ENCODE peak calls at places on chromosomes 1 and 21, in seven cellular contexts. L is hepatocyte, E is lower leg skin, P is OCI-LY7, X is endothelial cell of umbilical vein, U is progenitor cell of endocrine pancreas, G is foreskin keratinocyte. M is an unnamed sample.
A peak's percentile ranks its signal among the peaks of the same experiment; 100 is the strongest.

GRCh38 chr1:100794719-100795645 is 75.4 kb downstream of the VCAM1 start:
- DNase-seq in E (no peak), L (no peak), P (no peak), X (peak; percentile 34), G (no peak), U (no peak), M (no peak)

GRCh38 chr21:25513810-25514209 is 93.5 kb downstream of the MRPL39 start:
- DNase-seq in P (no peak), G (no peak), E (no peak), U (no peak), L (no peak), X (no peak), M (no peak)

GRCh38 chr1:153745417-153745816 is 17.6 kb downstream of the INTS3 start:
- DNase-seq in U (no peak), X (no peak), P (no peak), L (no peak), E (no peak), G (no peak), M (no peak)

GRCh38 chr1:214123061-214123784 is 135.4 kb downstream of the PROX1 start:
- DNase-seq in P (peak; percentile 32), L (peak; percentile 87), E (peak; percentile 21), G (peak; percentile 73), U (peak; percentile 19), X (peak; percentile 88), M (peak; percentile 65)

GRCh38 chr1:24003331-24003972 is 23.3 kb upstream of the SRSF10 start:
- DNase-seq in U (no peak), X (no peak), G (peak; percentile 42), E (no peak), L (peak; percentile 17), P (peak; percentile 25), M (no peak)

GRCh38 chr1:48730164-48730864 is 46.4 kb downstream of the BEND5 start:
- DNase-seq in L (no peak), E (no peak), G (no peak), X (no peak), P (no peak), U (no peak), M (no peak)

GRCh38 chr1:181179980-181180964 is 91.8 kb downstream of the IER5 start:
- DNase-seq in U (no peak), E (no peak), P (no peak), X (no peak), L (peak; percentile 70), G (no peak), M (peak; percentile 18)

GRCh38 chr1:24418898-24419628 is 3.5 kb downstream of the NIPAL3 start:
- DNase-seq in X (no peak), U (no peak), G (peak; percentile 87), L (no peak), P (no peak), E (peak; percentile 54), M (no peak)

GRCh38 chr21:41705546-41706262 is 61.1 kb downstream of the RIPK4 start:
- DNase-seq in E (no peak), U (no peak), G (no peak), X (no peak), L (no peak), P (no peak), M (no peak)

GRCh38 chr1:69967245-69967766 is 238.1 kb downstream of the LRRC40 start:
- DNase-seq in L (no peak), G (peak; percentile 22), U (no peak), P (peak; percentile 86), E (no peak), X (no peak), M (peak; percentile 30)

GRCh38 chr1:232568331-232568852 is 61.5 kb downstream of the SIPA1L2 start:
- DNase-seq in P (no peak), X (no peak), E (no peak), U (no peak), G (peak; percentile 9), L (no peak), M (no peak)

GRCh38 chr1:25649041-25649440 is 32.5 kb downstream of the MAN1C1 start:
- DNase-seq in G (no peak), X (no peak), L (no peak), P (no peak), U (peak; percentile 0), E (no peak), M (no peak)

GRCh38 chr1:7299329-7299799 is 471.7 kb upstream of the VAMP3 start:
- DNase-seq in P (no peak), U (no peak), X (peak; percentile 93), G (peak; percentile 68), L (peak; percentile 89), E (no peak), M (peak; percentile 37)

GRCh38 chr1:152047607-152047953 is 10.8 kb upstream of the S100A11 start:
- DNase-seq in U (no peak), E (peak; percentile 82), X (no peak), G (peak; percentile 99), P (peak; percentile 6), L (no peak), M (peak; percentile 87)

GRCh38 chr21:14076143-14076806 is 134.5 kb downstream of the LIPI start:
- DNase-seq in U (no peak), P (no peak), G (no peak), L (no peak), X (no peak), E (no peak), M (no peak)

GRCh38 chr1:54883349-54884102 is 3.5 kb downstream of the DHCR24 start:
- DNase-seq in E (no peak), G (no peak), L (peak; percentile 38), U (no peak), P (no peak), X (no peak), M (peak; percentile 37)

GRCh38 chr1:109773900-109774485 is 10.3 kb upstream of the EPS8L3 start:
- DNase-seq in G (no peak), X (no peak), P (no peak), U (no peak), E (no peak), L (no peak), M (no peak)
- TF ChIP-seq CTCF in G (no peak), X (no peak), P (peak; percentile 3), U (no peak), E (no peak), L (no peak), M (no peak)

DNA sequence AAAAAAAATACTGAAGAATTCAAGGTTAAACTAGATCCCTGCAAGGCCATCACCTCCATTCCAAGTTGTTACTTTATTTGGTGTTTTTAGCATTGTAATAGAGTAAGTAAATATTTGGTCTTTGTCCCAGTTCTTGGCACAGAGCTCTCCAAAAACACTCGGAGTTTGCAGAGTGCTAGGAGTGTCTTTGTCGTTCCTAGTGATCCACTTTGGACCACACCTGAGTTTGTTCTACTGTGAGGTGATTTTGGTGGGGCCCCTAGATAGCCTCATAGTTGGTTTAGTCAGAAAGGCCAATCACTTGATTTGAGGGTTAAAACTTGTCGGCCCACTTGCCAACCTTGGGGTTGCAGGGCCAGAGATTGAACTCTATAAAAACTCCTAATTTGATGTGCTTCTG is 25.6 kb downstream of the SYNC start:
- DNase-seq in G (no peak), X (no peak), L (no peak), P (no peak), E (no peak), U (no peak), M (no peak)
- TF ChIP-seq CTCF in G (no peak), X (no peak), L (no peak), P (no peak), E (no peak), U (no peak), M (no peak)

GRCh38 chr1:1618396-1619068 is 3.2 kb downstream of the MIB2 start:
- DNase-seq in L (no peak), G (no peak), X (no peak), P (no peak), U (no peak), E (no peak), M (no peak)

GRCh38 chr1:1621173-1621661 is 5.9 kb downstream of the MIB2 start:
- DNase-seq in L (no peak), P (no peak), U (no peak), E (no peak), X (no peak), G (no peak), M (no peak)

GRCh38 chr1:1620433-1621139 is 5.3 kb downstream of the MIB2 start:
- DNase-seq in E (no peak), X (no peak), G (no peak), P (no peak), L (no peak), U (no peak), M (no peak)

GRCh38 chr1:1621682-1622577 is 6.6 kb downstream of the MIB2 start:
- DNase-seq in P (no peak), U (no peak), G (no peak), L (peak; percentile 55), X (no peak), E (no peak), M (no peak)

DNA sequence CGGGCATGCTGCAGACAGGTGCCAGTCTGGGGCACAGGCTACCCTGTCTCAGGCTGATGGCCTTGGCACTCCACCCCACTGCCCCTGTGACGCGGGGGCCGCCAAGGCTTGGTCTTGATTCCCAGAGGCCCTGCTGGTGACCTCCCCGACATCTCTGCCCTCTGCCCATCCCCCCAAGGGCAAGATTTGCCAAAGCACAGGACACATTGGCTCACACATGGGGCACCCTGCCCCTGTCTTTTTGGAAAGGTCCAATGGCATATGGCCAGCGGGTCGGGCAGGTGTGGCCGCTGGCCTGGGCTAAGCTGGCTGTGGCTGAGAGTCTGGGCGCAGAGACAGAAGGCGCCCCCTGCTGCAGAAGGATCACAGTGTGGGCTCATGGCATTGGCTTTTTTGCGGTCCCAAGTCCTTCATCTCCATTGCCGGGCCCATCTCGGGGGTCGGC is 4.6 kb downstream of the MIB2 start:
- DNase-seq in U (no peak), G (no peak), X (no peak), L (no peak), P (peak; percentile 27), E (no peak), M (no peak)
- TF ChIP-seq CTCF in U (peak; percentile 24), G (peak; percentile 49), X (peak; percentile 33), L (no peak), P (peak; percentile 71), E (no peak), M (no peak)

DNA sequence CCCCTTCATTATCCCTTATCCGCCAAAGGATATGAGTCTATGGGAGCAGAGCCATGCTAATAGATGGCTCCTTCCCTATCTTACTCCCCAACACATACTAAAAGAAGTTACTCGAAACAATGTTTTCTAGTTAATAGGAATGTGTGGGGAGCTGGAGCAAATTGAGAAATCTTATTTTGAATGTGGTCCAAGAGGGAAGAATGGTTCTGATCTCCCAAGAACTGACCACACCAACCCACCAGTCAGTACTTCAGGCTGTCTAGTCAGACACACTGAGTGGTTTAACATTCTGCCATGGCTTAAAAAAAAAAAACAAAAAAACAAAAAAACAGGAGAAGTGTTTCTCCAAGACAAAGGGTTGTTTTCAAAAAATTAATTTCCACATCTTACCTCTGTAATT is 31.5 kb upstream of the DNASE2B start:
- DNase-seq in X (no peak), P (no peak), L (no peak), U (no peak), G (no peak), E (no peak), M (no peak)
- TF ChIP-seq CTCF in X (no peak), P (no peak), L (no peak), U (no peak), G (no peak), E (no peak), M (no peak)

DNA sequence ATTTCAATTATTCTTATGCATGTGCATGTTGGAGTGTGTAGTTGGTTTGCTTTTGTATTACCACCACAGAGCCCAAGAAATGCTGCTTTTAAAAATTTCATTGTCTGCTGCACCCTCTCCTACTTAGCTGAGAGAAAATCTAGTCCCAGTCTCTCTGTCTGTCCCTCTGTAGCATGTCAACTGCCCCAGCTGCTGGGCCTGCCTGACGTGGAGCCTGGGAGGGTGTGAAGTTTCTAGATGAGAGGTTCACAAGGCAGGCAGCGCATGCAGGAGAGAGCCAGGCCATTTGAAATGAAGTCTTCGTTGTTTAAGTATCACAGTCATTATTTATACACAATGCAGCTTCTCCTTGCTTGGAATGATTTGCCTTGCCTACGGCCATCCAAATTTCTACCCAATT is 306.8 kb upstream of the PLXNA2 start:
- DNase-seq in U (no peak), E (no peak), P (no peak), X (no peak), L (no peak), G (no peak), M (no peak)
- TF ChIP-seq CTCF in U (no peak), E (no peak), P (no peak), X (no peak), L (no peak), G (no peak), M (no peak)